ENCODE peak calls at places on chromosomes 13 and 19, in seven cellular contexts. K is uterus; I is CD8-positive, alpha-beta memory T cell; W is GM23248; Y is right cardiac atrium; Z is SK-N-SH; X is Peyer's patch. V is an unnamed sample. For H3K4me1, the result is how much of the 10 kb centered on the place peaks cover.

GRCh38 chr19:31119951-31120690 is 229.1 kb downstream of the TSHZ3 start:
- DNase-seq in I (no peak), X (no peak), W (no peak), K (no peak), Z (no peak), Y (no peak), V (no peak)

GRCh38 chr19:29376855-29377354 is 148.9 kb upstream of the VSTM2B start:
- DNase-seq in Z (no peak), Y (no peak), K (no peak), I (no peak), W (no peak), X (peak), V (no peak)

GRCh38 chr13:30862707-30863106 is 43.4 kb upstream of the MEDAG start:
- DNase-seq in I (no peak), W (no peak), X (no peak), Z (no peak), K (peak), Y (peak), V (peak)

GRCh38 chr13:73975767-73976166 is 158.4 kb downstream of the KLF12 start:
- DNase-seq in W (no peak), Z (no peak), I (no peak), K (no peak), Y (no peak), X (no peak), V (no peak)

GRCh38 chr13:99083976-99084375 is 106.1 kb upstream of the DOCK9 start:
- DNase-seq in X (no peak), K (no peak), Y (no peak), I (no peak), Z (no peak), W (no peak), V (no peak)

GRCh38 chr19:31448221-31448657 is 99.0 kb upstream of the TSHZ3 start:
- DNase-seq in K (peak), I (no peak), Z (peak), Y (peak), W (peak), X (peak), V (peak)

GRCh38 chr19:2618611-2619010 is 83.9 kb downstream of the GNG7 start:
- DNase-seq in I (peak), K (no peak), X (peak), Y (peak), W (peak), Z (no peak), V (no peak)

GRCh38 chr19:13267889-13268288 is 117.7 kb downstream of the IER2 start:
- DNase-seq in W (no peak), Y (no peak), I (no peak), X (no peak), Z (no peak), K (no peak), V (no peak)

GRCh38 chr13:39107484-39108040 is 69.3 kb downstream of the NHLRC3 start:
- DNase-seq in W (no peak), X (no peak), I (no peak), Y (no peak), Z (no peak), K (no peak), V (no peak)

GRCh38 chr19:4722671-4723464 is 774 bp downstream of the DPP9 start:
- DNase-seq in I (no peak), K (peak), Y (peak), Z (no peak), X (peak), W (peak), V (peak)

GRCh38 chr13:36006895-36007294 is 124.3 kb downstream of the DCLK1 start:
- DNase-seq in I (no peak), Y (no peak), Z (no peak), W (no peak), X (no peak), K (no peak), V (no peak)

GRCh38 chr19:27906081-27906480 is 1306.9 kb downstream of the UQCRFS1 start:
- DNase-seq in Y (no peak), W (no peak), X (no peak), I (no peak), K (no peak), Z (no peak), V (no peak)

GRCh38 chr19:5976768-5977167 is 1.2 kb downstream of the RANBP3 start:
- DNase-seq in Z (no peak), W (no peak), X (no peak), Y (no peak), I (no peak), K (no peak), V (no peak)
- H3K4me1 ChIP-seq in Z (under half), W (under half), X (under half), Y (under half), I (half or more), K (under half), V (under half)

GRCh38 chr19:19032420-19033175 is 719 bp downstream of the SUGP2 start:
- DNase-seq in K (peak), Z (peak), Y (peak), W (peak), I (peak), X (peak), V (peak)

GRCh38 chr19:19027228-19027627 is 6.1 kb downstream of the SUGP2 start:
- DNase-seq in K (no peak), X (no peak), Y (no peak), W (no peak), Z (no peak), I (no peak), V (no peak)

GRCh38 chr19:19033176-19033425 is 216 bp downstream of the SUGP2 start:
- DNase-seq in W (no peak), X (no peak), K (no peak), Y (no peak), I (no peak), Z (no peak), V (no peak)

GRCh38 chr19:19026299-19026971 is 6.9 kb downstream of the SUGP2 start:
- DNase-seq in X (no peak), Y (no peak), K (no peak), Z (no peak), W (peak), I (no peak), V (no peak)

DNA sequence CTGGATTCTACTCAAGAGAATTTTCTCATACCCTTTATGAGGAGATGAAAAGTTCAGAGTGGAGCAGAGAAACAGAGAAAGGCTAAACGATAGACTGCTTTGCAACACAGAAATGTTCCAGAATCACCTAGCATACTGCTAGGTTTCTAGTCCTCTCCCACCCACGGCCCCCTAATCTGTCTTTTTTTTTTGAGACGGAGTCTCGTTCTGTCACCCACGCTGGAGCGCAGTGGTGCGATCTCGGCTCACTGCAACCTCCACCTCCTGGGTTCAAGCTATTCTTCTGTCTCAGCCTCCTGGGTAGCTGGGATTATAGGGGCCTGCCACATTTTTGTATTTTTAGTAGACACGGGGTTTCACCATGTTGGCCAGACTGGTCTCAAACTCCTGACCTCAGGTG is 4.8 kb downstream of the SUGP2 start:
- DNase-seq in Z (no peak), K (no peak), I (no peak), Y (no peak), X (no peak), W (no peak), V (no peak)
- H3K4me1 ChIP-seq in Z (under half), K (under half), I (under half), Y (under half), X (under half), W (under half), V (under half)

DNA sequence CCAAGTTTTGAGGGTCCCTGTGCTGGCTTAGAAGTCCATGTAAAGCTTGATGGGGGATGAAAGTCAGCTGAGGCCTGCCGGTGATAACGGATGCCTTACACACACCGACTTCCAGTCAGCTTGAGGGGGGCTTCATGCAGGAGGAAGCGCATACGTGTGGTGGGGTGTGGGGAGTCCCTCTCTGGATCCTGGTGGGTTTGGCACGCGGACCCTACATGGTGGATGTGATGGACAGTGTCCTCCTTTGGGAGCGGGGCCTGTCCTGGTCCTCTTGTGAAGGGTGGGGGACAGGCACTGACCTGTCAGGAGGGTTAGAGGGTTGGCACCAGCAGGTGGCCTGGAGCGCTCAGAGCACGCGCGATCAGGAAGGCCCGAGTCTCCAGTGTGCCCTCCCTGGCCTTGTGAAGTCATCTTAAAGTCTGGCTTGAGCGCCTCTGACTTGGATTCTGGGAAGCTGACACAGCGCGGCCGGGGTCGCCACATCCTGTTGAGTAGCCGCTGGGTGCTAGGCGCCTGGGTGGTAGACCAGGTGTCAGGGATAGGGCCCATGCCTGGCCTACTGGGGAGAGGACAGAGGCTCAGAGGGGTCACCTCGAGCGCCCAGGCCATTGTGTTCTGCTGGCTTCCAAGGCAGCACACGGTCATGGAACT is 2.9 kb downstream of the DAZAP1 start:
- DNase-seq in W (peak), X (no peak), Y (peak), I (no peak), Z (no peak), K (no peak), V (no peak)
- H3K4me1 ChIP-seq in W (under half), X (under half), Y (under half), I (half or more), Z (under half), K (under half), V (under half)

DNA sequence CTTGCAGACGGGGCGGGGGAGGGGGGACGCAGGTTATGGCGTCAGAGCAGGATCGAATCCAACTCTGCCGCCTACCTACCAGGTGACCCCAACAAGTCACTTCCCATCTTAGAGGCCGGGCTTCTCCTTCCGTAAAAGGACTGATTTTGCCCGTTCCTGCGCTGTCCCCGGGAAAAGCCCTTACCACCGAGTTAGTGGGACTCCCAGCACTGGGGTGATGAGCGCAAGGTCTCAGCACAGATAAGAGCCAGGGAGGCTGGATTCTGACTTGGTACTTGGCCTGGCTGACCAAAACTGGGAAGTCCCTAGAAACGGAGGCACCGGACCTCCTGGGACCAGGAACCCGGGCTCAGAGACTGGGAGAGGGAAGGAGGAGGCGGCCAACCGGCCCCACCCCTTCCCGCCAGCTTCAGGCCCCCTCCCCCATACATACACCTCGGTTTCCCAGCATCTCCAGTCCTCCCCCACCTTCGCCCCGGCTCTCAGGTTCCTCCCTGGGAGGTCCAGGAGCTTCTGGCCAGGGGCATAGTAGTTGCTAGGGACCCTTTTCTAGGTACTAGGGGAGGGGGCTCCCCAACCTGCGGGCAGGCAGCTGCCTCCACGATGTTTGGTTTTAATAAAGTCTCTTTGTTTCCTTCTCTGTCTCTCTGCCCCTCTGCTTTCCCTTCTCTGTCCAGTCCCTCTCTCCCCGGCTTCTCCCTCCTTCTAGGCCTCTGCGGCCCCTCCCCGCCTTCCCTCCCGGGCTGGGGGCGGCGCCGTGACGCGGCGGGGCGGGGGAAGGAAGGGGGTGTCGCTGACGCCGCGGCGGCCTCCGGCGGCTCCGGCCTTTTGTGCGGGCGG is at the start of gene GRAMD1A:
- DNase-seq in W (peak), X (peak), Y (peak), I (peak), Z (peak), K (peak), V (peak)
- H3K4me1 ChIP-seq in W (under half), X (under half), Y (under half), I (half or more), Z (under half), K (under half), V (under half)

DNA sequence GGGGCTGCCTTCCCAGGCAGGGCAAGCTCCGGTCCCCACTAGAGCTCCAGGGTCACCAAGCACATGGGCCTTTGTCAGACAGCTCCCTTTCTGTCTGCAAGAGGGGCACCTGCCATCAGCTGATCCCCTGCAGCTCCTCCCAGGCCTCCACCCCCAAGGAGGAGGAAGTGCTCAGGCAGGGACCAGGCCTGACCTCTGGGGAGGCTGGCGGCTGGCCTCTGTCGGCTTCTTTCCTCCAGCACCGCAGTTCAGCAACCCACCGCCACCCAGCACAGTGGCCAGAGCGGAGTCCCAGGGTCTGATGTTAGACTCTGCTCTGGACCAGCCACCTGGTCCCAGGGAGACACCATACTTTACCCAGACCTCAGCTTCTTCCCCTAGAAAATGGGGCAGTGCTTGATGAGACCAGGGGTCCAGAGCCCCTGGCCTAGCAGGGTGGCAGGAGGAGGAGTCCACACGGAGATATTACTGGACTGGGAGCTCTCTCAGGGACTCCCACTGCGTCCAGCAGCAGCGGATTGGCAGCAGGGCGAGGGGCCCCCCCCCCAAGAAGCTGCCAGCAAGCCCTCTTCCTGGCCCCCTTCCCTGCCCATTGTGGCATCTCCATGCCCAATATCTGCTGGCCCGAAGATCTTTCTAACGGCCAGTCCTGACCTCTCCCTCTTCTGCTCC is 24.1 kb downstream of the NKPD1 start:
- DNase-seq in X (no peak), Y (peak), K (no peak), W (no peak), I (no peak), Z (peak), V (no peak)
- H3K4me1 ChIP-seq in X (under half), Y (under half), K (under half), W (under half), I (under half), Z (under half), V (under half)

DNA sequence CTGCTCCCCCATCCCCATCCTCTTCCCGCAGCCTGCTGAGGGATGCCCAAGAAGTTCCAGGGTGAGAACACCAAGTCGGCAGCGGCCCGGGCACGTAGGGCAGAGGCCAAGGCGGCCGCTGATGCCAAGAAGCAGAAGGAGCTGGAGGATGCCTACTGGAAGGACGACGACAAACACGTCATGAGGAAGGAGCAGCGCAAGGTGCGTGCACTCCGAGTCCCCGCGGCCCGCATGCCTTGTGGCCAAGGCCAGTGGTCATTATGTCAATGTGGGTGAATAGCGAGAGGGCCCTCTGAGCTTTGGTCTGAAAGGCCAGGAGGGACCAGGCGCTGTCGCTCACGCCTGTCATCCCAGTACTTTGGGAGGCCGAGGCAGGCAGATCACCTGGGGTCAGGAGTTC is 3.6 kb downstream of the CCDC124 start:
- DNase-seq in Y (no peak), X (no peak), I (no peak), K (no peak), W (no peak), Z (no peak), V (no peak)
- H3K4me1 ChIP-seq in Y (under half), X (under half), I (under half), K (under half), W (under half), Z (under half), V (under half)

V was measured in ovary.